ENCODE peak calls at places on chromosomes 16 and 17, in nine cellular contexts. P is left kidney; F is stimulated activated CD4-positive, alpha-beta T cell treated with anti-CD3 and anti-CD28 coated beads, TNF-alpha, amount 100 ng/mL, for 48 hours; R is NCI-H460; C is HTR-8/SVneo; E is thoracic aorta; Y is activated T-helper 1 cell treated with anti-CD3 and anti-CD28 coated beads, Interleukin-12 subunit alpha, Interleukin-12 subunit beta, Interleukin-2, Interleukin-4 antibody, amounts not matched to agents 30 ng/mL and 10 ng/mL and 1 ng/mL, durations not matched to agents 14 hours and 24 hours and 36 hours; I is T47D; K is COLO829. L is an unnamed sample.

GRCh38 chr17:31858647-31859486 is at the start of gene COPRS:
- DNase-seq in P (peak; percentile 95), F (peak; percentile 61), R (peak; percentile 81), C (peak; percentile 96), E (peak; percentile 60), Y (peak; percentile 74), I (peak; percentile 93), K (peak; percentile 82), L (no peak)

GRCh38 chr17:9432867-9433495 is 142.6 kb downstream of the STX8 start:
- DNase-seq in P (no peak), F (no peak), R (no peak), C (no peak), E (no peak), Y (no peak), I (no peak), K (no peak), L (no peak)

GRCh38 chr16:56931253-56931768 is 631 bp upstream of the HERPUD1 start:
- DNase-seq in P (peak; percentile 68), F (no peak), R (no peak), C (peak; percentile 15), E (no peak), Y (no peak), I (no peak), K (no peak), L (no peak)

GRCh38 chr16:47461598-47462266 is 601 bp downstream of the PHKB start:
- DNase-seq in P (peak; percentile 58), F (no peak), R (peak; percentile 62), C (peak; percentile 12), E (no peak), Y (no peak), I (peak; percentile 91), K (peak; percentile 9), L (peak; percentile 69)

GRCh38 chr17:46216682-46217081 is 23.5 kb upstream of the KANSL1 start:
- DNase-seq in P (no peak), F (no peak), R (no peak), C (no peak), E (no peak), Y (no peak), I (no peak), K (no peak), L (no peak)

GRCh38 chr16:56409195-56409594 is 16.1 kb downstream of the AMFR start:
- DNase-seq in P (no peak), F (no peak), R (no peak), C (no peak), E (no peak), Y (no peak), I (peak; percentile 68), K (no peak), L (no peak)

GRCh38 chr16:77946834-77947233 is 75.5 kb upstream of the CLEC3A start:
- DNase-seq in P (peak; percentile 68), F (no peak), R (no peak), C (no peak), E (no peak), Y (no peak), I (no peak), K (no peak), L (no peak)

GRCh38 chr17:82113941-82114340 is 15.9 kb upstream of the FASN start:
- DNase-seq in P (no peak), F (no peak), R (no peak), C (no peak), E (no peak), Y (no peak), I (no peak), K (no peak), L (no peak)

GRCh38 chr16:79283578-79283977 is 317.0 kb downstream of the MAF start:
- DNase-seq in P (no peak), F (no peak), R (no peak), C (no peak), E (no peak), Y (no peak), I (no peak), K (no peak), L (peak; percentile 55)

GRCh38 chr17:39225308-39225973 is at the start of gene STAC2:
- DNase-seq in P (no peak), F (no peak), R (no peak), C (no peak), E (no peak), Y (no peak), I (no peak), K (no peak), L (no peak)

GRCh38 chr16:17563340-17563739 is 92.6 kb upstream of the XYLT1 start:
- DNase-seq in P (no peak), F (no peak), R (no peak), C (no peak), E (no peak), Y (no peak), I (no peak), K (no peak), L (no peak)

GRCh38 chr16:9123871-9124270 is 32.4 kb downstream of the HAPSTR1 start:
- DNase-seq in P (no peak), F (no peak), R (no peak), C (no peak), E (no peak), Y (no peak), I (peak; percentile 82), K (no peak), L (no peak)

GRCh38 chr17:39653662-39654331 is 11.4 kb upstream of the TCAP start:
- DNase-seq in P (peak; percentile 80), F (peak; percentile 65), R (peak; percentile 46), C (peak; percentile 79), E (no peak), Y (peak; percentile 59), I (peak; percentile 75), K (peak; percentile 70), L (no peak)

GRCh38 chr17:57707892-57708291 is 37.2 kb downstream of the CCDC182 start:
- DNase-seq in P (peak; percentile 97), F (no peak), R (no peak), C (peak; percentile 52), E (no peak), Y (no peak), I (peak; percentile 17), K (no peak), L (no peak)

GRCh38 chr16:81754810-81755209 is 24.3 kb upstream of the PLCG2 start:
- DNase-seq in P (no peak), F (no peak), R (no peak), C (no peak), E (no peak), Y (no peak), I (no peak), K (no peak), L (no peak)

GRCh38 chr17:75681289-75681688 is 14.2 kb downstream of the SAP30BP start:
- DNase-seq in P (no peak), F (no peak), R (no peak), C (peak; percentile 67), E (no peak), Y (no peak), I (no peak), K (no peak), L (no peak)

GRCh38 chr16:46690281-46691178 is 1.1 kb downstream of the ORC6 start:
- DNase-seq in P (peak; percentile 44), F (no peak), R (no peak), C (no peak), E (no peak), Y (no peak), I (no peak), K (no peak), L (no peak)

GRCh38 chr17:45676695-45677094 is 107.4 kb upstream of the CRHR1 start:
- DNase-seq in P (no peak), F (no peak), R (no peak), C (no peak), E (no peak), Y (no peak), I (no peak), K (no peak), L (no peak)

GRCh38 chr16:2296662-2297505 is 29.0 kb upstream of the RNPS1 start:
- DNase-seq in P (peak; percentile 41), F (no peak), R (peak; percentile 18), C (peak; percentile 21), E (no peak), Y (no peak), I (peak; percentile 53), K (no peak), L (no peak)

GRCh38 chr17:81049973-81050551 is 15.1 kb downstream of the BAIAP2 start:
- DNase-seq in P (peak; percentile 58), F (no peak), R (no peak), C (peak; percentile 70), E (no peak), Y (no peak), I (no peak), K (no peak), L (no peak)

GRCh38 chr17:52233176-52233575 is 74.7 kb upstream of the CA10 start:
- DNase-seq in P (no peak), F (no peak), R (no peak), C (no peak), E (no peak), Y (no peak), I (no peak), K (no peak), L (no peak)

GRCh38 chr17:82216301-82217119 is 3.9 kb upstream of the CCDC57 start:
- DNase-seq in P (no peak), F (no peak), R (peak; percentile 76), C (no peak), E (no peak), Y (peak; percentile 35), I (peak; percentile 85), K (no peak), L (peak; percentile 56)

GRCh38 chr16:12752159-12752558 is 51.5 kb downstream of the CPPED1 start:
- DNase-seq in P (no peak), F (no peak), R (no peak), C (no peak), E (no peak), Y (no peak), I (no peak), K (peak; percentile 33), L (no peak)

GRCh38 chr17:64920419-64921172 is 1.3 kb upstream of the LRRC37A3 start:
- DNase-seq in P (no peak), F (no peak), R (no peak), C (no peak), E (no peak), Y (no peak), I (no peak), K (no peak), L (no peak)

GRCh38 chr16:74568961-74569631 is 37.8 kb downstream of the GLG1 start:
- DNase-seq in P (no peak), F (no peak), R (no peak), C (peak; percentile 20), E (no peak), Y (no peak), I (peak; percentile 28), K (no peak), L (no peak)

GRCh38 chr17:15442316-15443185 is 24.9 kb downstream of the CDRT4 start:
- DNase-seq in P (no peak), F (no peak), R (no peak), C (no peak), E (no peak), Y (no peak), I (no peak), K (peak; percentile 19), L (no peak)

GRCh38 chr17:78933025-78933958 is 8.1 kb upstream of the TIMP2 start:
- DNase-seq in P (no peak), F (peak; percentile 15), R (peak; percentile 91), C (peak; percentile 84), E (peak; percentile 44), Y (peak; percentile 32), I (peak; percentile 87), K (peak; percentile 37), L (peak; percentile 44)

GRCh38 chr17:27105636-27106035 is 188.3 kb upstream of the WSB1 start:
- DNase-seq in P (no peak), F (no peak), R (no peak), C (no peak), E (no peak), Y (no peak), I (no peak), K (no peak), L (no peak)

GRCh38 chr16:67506468-67506867 is 22.2 kb upstream of the RIPOR1 start:
- DNase-seq in P (no peak), F (no peak), R (no peak), C (no peak), E (no peak), Y (no peak), I (no peak), K (no peak), L (no peak)

GRCh38 chr16:2449118-2449517 is 10.8 kb upstream of the TEDC2 start:
- DNase-seq in P (no peak), F (no peak), R (no peak), C (no peak), E (no peak), Y (no peak), I (no peak), K (no peak), L (no peak)

GRCh38 chr17:66296289-66296725 is 6.1 kb upstream of the PRKCA start:
- DNase-seq in P (peak; percentile 63), F (no peak), R (no peak), C (no peak), E (no peak), Y (no peak), I (peak; percentile 23), K (no peak), L (no peak)